ENCODE peak calls at places on chromosome 6, in four cellular contexts. Y is GM12878, K is HepG2, I is K562. E is an unnamed sample.

GRCh38 chr6:4434655-4435054 is 299.3 kb upstream of the ECI2 start:
- DNase-seq in I (no peak), K (no peak), Y (no peak), E (no peak)

GRCh38 chr6:152034631-152035030 is 227.1 kb downstream of the ESR1 start:
- DNase-seq in Y (no peak), K (peak), I (no peak), E (no peak)

GRCh38 chr6:117538615-117539014 is 56.1 kb downstream of the DCBLD1 start:
- DNase-seq in I (no peak), Y (no peak), K (no peak), E (no peak)

GRCh38 chr6:134004714-134005113 is 47.7 kb downstream of the SLC2A12 start:
- DNase-seq in Y (no peak), K (no peak), I (no peak), E (no peak)

GRCh38 chr6:133184798-133185380 is 56.3 kb upstream of the EYA4 start:
- DNase-seq in I (no peak), Y (no peak), K (no peak), E (no peak)

GRCh38 chr6:41374618-41375590 is 39.5 kb downstream of the NCR2 start:
- DNase-seq in I (no peak), Y (no peak), K (no peak), E (peak)

GRCh38 chr6:37936909-37937308 is 117.4 kb downstream of the ZFAND3 start:
- DNase-seq in K (no peak), I (no peak), Y (no peak), E (no peak)

GRCh38 chr6:56848105-56848504 is 106.8 kb upstream of the BEND6 start:
- DNase-seq in Y (no peak), K (no peak), I (no peak), E (no peak)

GRCh38 chr6:87483929-87484328 is 11.2 kb downstream of the SLC35A1 start:
- DNase-seq in Y (no peak), K (peak), I (peak), E (peak)

GRCh38 chr6:147611992-147612391 is 103.5 kb downstream of the SAMD5 start:
- DNase-seq in Y (no peak), K (no peak), I (no peak), E (no peak)

GRCh38 chr6:72746276-72746675 is 124.4 kb downstream of the KCNQ5 start:
- DNase-seq in Y (no peak), I (no peak), K (no peak), E (no peak)

GRCh38 chr6:41503841-41504525 is 42.2 kb upstream of the FOXP4 start:
- DNase-seq in I (no peak), K (peak), Y (no peak), E (peak)

GRCh38 chr6:75206338-75207210 is 721 bp upstream of the COL12A1 start:
- DNase-seq in I (no peak), Y (no peak), K (no peak), E (peak)

GRCh38 chr6:13307508-13307995 is 20.8 kb downstream of the TBC1D7 start:
- DNase-seq in I (no peak), Y (no peak), K (no peak), E (no peak)

GRCh38 chr6:111243095-111243494 is 155.8 kb downstream of the SLC16A10 start:
- DNase-seq in Y (no peak), K (no peak), I (no peak), E (no peak)

GRCh38 chr6:56642366-56643261 is at the start of gene DST:
- DNase-seq in K (peak), Y (no peak), I (no peak), E (no peak)

GRCh38 chr6:22444335-22444734 is 125.0 kb upstream of the HDGFL1 start:
- DNase-seq in K (no peak), I (no peak), Y (no peak), E (no peak)

GRCh38 chr6:1618305-1619105 is 8.8 kb downstream of the FOXC1 start:
- DNase-seq in K (no peak), I (no peak), Y (no peak), E (no peak)

GRCh38 chr6:153302133-153302532 is 171.1 kb upstream of the RGS17 start:
- DNase-seq in I (no peak), K (no peak), Y (no peak), E (no peak)

GRCh38 chr6:151067684-151068596 is 171.8 kb upstream of the AKAP12 start:
- DNase-seq in Y (no peak), K (peak), I (no peak), E (no peak)

GRCh38 chr6:100300221-100300736 is 164.4 kb downstream of the SIM1 start:
- DNase-seq in I (no peak), K (peak), Y (no peak), E (no peak)

GRCh38 chr6:15489563-15489962 is 173.3 kb downstream of the DTNBP1 start:
- DNase-seq in I (no peak), Y (no peak), K (no peak), E (no peak)

GRCh38 chr6:26501482-26501986 is 1.4 kb downstream of the BTN1A1 start:
- DNase-seq in I (no peak), K (no peak), Y (no peak), E (peak)

GRCh38 chr6:143727035-143727434 is 49.3 kb downstream of the PHACTR2 start:
- DNase-seq in K (no peak), I (no peak), Y (no peak), E (no peak)

GRCh38 chr6:163253556-163254213 is 160.8 kb upstream of the QKI start:
- DNase-seq in Y (no peak), K (no peak), I (no peak), E (no peak)

GRCh38 chr6:156402227-156402626 is 375.0 kb upstream of the ARID1B start:
- DNase-seq in Y (no peak), I (no peak), K (no peak), E (no peak)

DNA sequence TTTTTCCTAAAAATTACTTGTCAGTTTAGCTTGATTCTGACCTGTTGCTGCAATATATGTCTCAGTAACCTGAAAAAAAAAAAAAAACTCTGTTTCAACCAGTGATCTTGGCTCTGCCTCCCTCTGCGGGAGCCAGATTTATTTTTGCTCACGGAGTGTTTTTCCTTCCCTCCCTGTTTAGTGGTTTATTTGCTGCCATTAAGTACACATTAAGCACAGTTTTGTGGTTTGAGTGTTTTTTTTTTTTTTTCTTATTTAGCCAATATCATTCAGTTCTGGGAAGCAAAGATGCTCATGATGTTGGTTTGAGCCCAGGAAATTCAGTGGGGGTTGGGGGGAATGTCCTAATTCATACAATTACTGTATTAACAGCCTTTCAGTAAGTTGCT is 110.1 kb upstream of the GPR6 start:
- DNase-seq in I (no peak), Y (no peak), K (no peak), E (no peak)
- TF ChIP-seq NFIC in I (no peak), Y (no peak), K (no peak), E (no peak)

DNA sequence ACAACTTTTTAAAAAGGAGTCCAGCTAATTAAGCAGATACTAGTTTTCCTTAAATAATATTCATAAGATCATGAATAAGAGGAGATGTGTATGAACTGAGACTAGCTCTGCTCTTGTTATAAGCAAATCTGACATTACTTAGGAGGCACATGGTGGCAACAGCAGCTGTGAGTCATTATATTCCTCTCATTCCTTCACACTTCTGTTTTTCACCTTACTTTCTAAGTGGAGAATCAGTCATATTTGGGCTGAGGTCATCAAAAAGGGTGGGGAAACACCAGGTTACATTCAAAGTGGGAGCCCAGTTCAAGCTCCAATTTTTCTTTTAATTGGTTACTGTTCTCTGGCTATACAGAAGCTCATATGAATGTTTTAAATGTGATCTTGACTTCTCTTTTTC is 6.0 kb upstream of the RIPPLY2 start:
- DNase-seq in K (no peak), Y (peak), I (no peak), E (no peak)
- TF ChIP-seq NFIC in K (no peak), Y (peak), I (no peak), E (no peak)

GRCh38 chr6:89487864-89488263 is 54.9 kb downstream of the ANKRD6 start:
- DNase-seq in I (no peak), Y (no peak), K (no peak), E (no peak)

GRCh38 chr6:89485320-89485719 is 52.4 kb downstream of the ANKRD6 start:
- DNase-seq in Y (no peak), I (no peak), K (no peak), E (no peak)

GRCh38 chr6:89492025-89492640 is 59.2 kb downstream of the ANKRD6 start:
- DNase-seq in Y (no peak), K (no peak), I (no peak), E (no peak)

GRCh38 chr6:89488438-89488837 is 55.5 kb downstream of the ANKRD6 start:
- DNase-seq in Y (no peak), K (no peak), I (no peak), E (no peak)

GRCh38 chr6:89489078-89489477 is 56.1 kb downstream of the ANKRD6 start:
- DNase-seq in Y (no peak), I (no peak), K (no peak), E (no peak)
- TF ChIP-seq NFIC in Y (no peak), I (no peak), K (no peak), E (no peak)

DNA sequence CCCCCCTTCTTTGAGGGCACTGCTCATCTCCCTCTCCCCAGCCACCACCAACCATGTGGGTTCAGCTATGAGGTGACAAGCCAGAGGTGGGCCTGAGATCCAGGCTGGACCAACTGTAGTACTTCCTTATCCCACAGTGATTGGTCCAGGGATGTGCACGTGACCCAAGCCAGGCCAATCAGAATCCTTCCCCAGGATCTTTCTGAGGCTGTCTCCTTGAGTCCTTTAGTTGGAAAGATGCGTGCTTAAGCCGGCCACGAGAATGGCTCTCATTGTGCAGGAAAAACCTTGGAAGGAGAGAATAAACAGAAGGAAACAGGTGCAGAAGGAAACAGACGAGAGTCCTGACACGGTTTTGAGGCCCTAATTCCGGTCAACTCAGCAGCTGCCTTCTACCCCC is 39.2 kb downstream of the ZC3H12D start:
- DNase-seq in K (no peak), Y (no peak), I (peak), E (no peak)
- TF ChIP-seq NFIC in K (no peak), Y (no peak), I (no peak), E (no peak)